ENCODE peak calls at places on chromosomes 6 and 20, in nine cellular contexts. Q is MM.1S; B is psoas muscle; U is right lobe of liver; A is breast epithelium; M is effector memory CD4-positive, alpha-beta T cell; G is heart right ventricle; F is right atrium auricular region; E is adipocyte. O is an unnamed sample.
A peak's percentile ranks its signal among the peaks of the same experiment; 100 is the strongest.

GRCh38 chr6:157586476-157587126 is 205.6 kb downstream of the ZDHHC14 start:
- DNase-seq in E (no peak), F (no peak), Q (no peak), M (no peak), G (no peak), B (no peak), U (no peak), A (no peak), O (no peak)

GRCh38 chr6:31446481-31446880 is 43.1 kb downstream of the MICA start:
- DNase-seq in A (no peak), G (no peak), E (peak; percentile 46), F (no peak), B (no peak), U (no peak), Q (no peak), M (no peak), O (no peak)

GRCh38 chr6:145731432-145731831 is 3.9 kb downstream of the EPM2A start:
- DNase-seq in E (no peak), F (no peak), Q (no peak), U (no peak), B (no peak), A (no peak), M (no peak), G (no peak), O (no peak)

GRCh38 chr6:148448371-148449010 is 105.9 kb downstream of the SASH1 start:
- DNase-seq in F (no peak), A (no peak), U (no peak), Q (no peak), E (no peak), B (no peak), G (no peak), M (no peak), O (no peak)

GRCh38 chr6:138824482-138825134 is 28.7 kb downstream of the ECT2L start:
- DNase-seq in F (no peak), G (no peak), Q (no peak), M (no peak), A (no peak), U (no peak), B (no peak), E (no peak), O (no peak)

GRCh38 chr6:78701407-78701806 is 165.9 kb upstream of the IRAK1BP1 start:
- DNase-seq in U (no peak), B (no peak), M (no peak), E (peak; percentile 6), G (no peak), Q (no peak), A (no peak), F (no peak), O (no peak)

GRCh38 chr6:72770959-72771358 is 149.1 kb downstream of the KCNQ5 start:
- DNase-seq in B (no peak), E (no peak), F (no peak), A (no peak), M (no peak), G (no peak), Q (no peak), U (no peak), O (no peak)

GRCh38 chr6:148608211-148608951 is 138.4 kb upstream of the UST start:
- DNase-seq in A (no peak), U (no peak), F (no peak), B (no peak), Q (no peak), E (no peak), G (no peak), M (no peak), O (no peak)

GRCh38 chr6:108948252-108948651 is 100.0 kb downstream of the ARMC2 start:
- DNase-seq in E (peak; percentile 36), M (no peak), U (no peak), B (no peak), F (no peak), Q (no peak), G (no peak), A (peak; percentile 55), O (no peak)

GRCh38 chr6:161128680-161129196 is 137.2 kb downstream of the MAP3K4 start:
- DNase-seq in B (no peak), G (no peak), U (no peak), F (no peak), A (no peak), M (peak; percentile 22), E (no peak), Q (no peak), O (no peak)

GRCh38 chr20:1802385-1803215 is 92.6 kb upstream of the SIRPA start:
- DNase-seq in F (peak; percentile 81), E (peak; percentile 83), G (peak; percentile 69), Q (peak; percentile 64), U (peak; percentile 61), A (no peak), B (peak; percentile 65), M (no peak), O (no peak)

DNA sequence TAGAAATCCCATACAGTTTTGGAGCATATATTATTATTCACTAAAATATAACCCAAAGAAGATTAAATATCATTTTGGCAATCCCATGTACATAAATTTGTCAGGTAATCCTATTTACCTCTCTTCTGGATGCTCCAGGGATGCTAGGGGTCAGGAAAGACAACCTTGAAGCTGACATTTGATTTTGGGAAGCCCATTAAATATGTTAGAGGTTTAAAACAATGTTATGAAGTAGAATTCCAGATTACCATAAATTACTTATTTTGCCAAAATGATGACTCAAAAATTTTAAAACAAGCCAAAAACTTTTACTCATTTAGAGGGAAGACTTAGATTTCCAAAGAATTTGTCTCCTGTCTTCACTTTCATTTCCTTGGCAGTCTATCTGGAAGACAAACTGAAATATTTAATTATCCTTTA is 9.2 kb upstream of the IL22RA2 start:
- DNase-seq in Q (no peak), F (no peak), U (no peak), M (no peak), G (no peak), B (no peak), E (no peak), A (no peak), O (no peak)
- H3K9me3 ChIP-seq in Q (no peaks in the 10 kb centered on the region), F (no peaks in the 10 kb centered on the region), U (peaks cover 16% of the 10 kb centered on the region), M (no peaks in the 10 kb centered on the region), G (peaks cover 3% of the 10 kb centered on the region), B (peaks cover 38% of the 10 kb centered on the region), E (peaks cover 53% of the 10 kb centered on the region), A (peaks cover 39% of the 10 kb centered on the region), O (no peaks in the 10 kb centered on the region)

DNA sequence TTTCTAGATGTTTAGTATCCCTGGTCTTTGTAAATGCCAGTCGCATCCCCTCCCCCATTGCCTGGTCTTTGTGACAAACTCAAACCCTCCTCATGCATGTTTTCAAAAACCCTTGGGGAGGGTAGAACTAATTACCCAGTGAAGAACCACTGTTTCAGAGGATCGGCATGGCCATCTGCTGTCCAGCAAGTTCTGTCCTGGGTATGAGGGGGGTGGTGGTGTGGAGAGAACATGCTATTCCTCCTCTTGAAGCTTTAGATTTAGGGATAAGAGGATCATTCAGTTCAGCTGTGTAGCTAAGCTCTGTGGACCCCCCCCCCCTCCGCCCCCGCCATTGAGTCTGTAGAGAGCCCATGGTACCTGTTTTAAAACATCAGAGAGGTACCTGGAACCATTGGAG is 5.6 kb downstream of the BRPF3 start:
- DNase-seq in F (no peak), M (no peak), E (no peak), G (no peak), Q (no peak), B (no peak), U (no peak), A (no peak), O (no peak)
- H3K9me3 ChIP-seq in F (no peaks in the 10 kb centered on the region), M (no peaks in the 10 kb centered on the region), E (no peaks in the 10 kb centered on the region), G (no peaks in the 10 kb centered on the region), Q (no peaks in the 10 kb centered on the region), B (no peaks in the 10 kb centered on the region), U (no peaks in the 10 kb centered on the region), A (no peaks in the 10 kb centered on the region), O (no peaks in the 10 kb centered on the region)

DNA sequence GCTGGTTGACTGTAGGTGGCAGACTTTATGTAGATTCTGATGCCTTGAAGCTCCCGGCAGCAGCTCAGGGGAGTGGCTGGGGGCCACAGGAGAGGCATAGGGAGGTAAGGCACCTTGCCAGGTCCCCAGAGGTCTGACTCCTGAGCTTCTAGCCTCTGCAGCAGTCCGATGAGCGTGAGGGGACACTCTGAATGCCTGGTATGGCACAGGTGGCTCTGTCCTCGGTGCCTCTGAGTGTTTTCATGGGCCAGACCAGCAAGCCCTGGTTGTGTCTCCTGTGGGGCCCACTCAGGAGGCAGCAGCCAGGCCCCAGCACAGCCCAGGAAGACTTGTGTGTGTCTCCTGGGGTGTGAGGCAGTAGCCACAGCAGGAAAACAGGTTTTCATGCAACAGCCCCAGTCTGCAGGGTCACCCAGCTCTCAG is 39.7 kb upstream of the IRF4 start:
- DNase-seq in G (no peak), B (no peak), M (no peak), Q (no peak), U (no peak), F (no peak), A (no peak), E (no peak), O (no peak)
- H3K9me3 ChIP-seq in G (no peaks in the 10 kb centered on the region), B (no peaks in the 10 kb centered on the region), M (no peaks in the 10 kb centered on the region), Q (no peaks in the 10 kb centered on the region), U (no peaks in the 10 kb centered on the region), F (no peaks in the 10 kb centered on the region), A (no peaks in the 10 kb centered on the region), E (no peaks in the 10 kb centered on the region), O (no peaks in the 10 kb centered on the region)

GRCh38 chr20:55522296-55522815 is 483.0 kb downstream of the CBLN4 start:
- DNase-seq in E (no peak), A (no peak), Q (no peak), U (no peak), F (no peak), B (no peak), M (no peak), G (no peak), O (no peak)
- H3K9me3 ChIP-seq in E (peaks cover 4% of the 10 kb centered on the region), A (no peaks in the 10 kb centered on the region), Q (no peaks in the 10 kb centered on the region), U (no peaks in the 10 kb centered on the region), F (no peaks in the 10 kb centered on the region), B (no peaks in the 10 kb centered on the region), M (no peaks in the 10 kb centered on the region), G (no peaks in the 10 kb centered on the region), O (no peaks in the 10 kb centered on the region)

GRCh38 chr6:99611148-99611547 is 4.5 kb downstream of the PRDM13 start:
- DNase-seq in A (no peak), G (no peak), E (no peak), F (no peak), M (no peak), Q (no peak), B (no peak), U (no peak), O (no peak)
- H3K9me3 ChIP-seq in A (no peaks in the 10 kb centered on the region), G (no peaks in the 10 kb centered on the region), E (peaks cover 2% of the 10 kb centered on the region), F (no peaks in the 10 kb centered on the region), M (no peaks in the 10 kb centered on the region), Q (no peaks in the 10 kb centered on the region), B (no peaks in the 10 kb centered on the region), U (no peaks in the 10 kb centered on the region), O (no peaks in the 10 kb centered on the region)

GRCh38 chr20:29873946-29874345 is 1383.5 kb upstream of the DEFB115 start:
- DNase-seq in A (no peak), E (peak; percentile 59), Q (peak; percentile 33), U (peak; percentile 63), M (no peak), F (peak; percentile 59), G (no peak), B (peak; percentile 32), O (no peak)
- H3K9me3 ChIP-seq in A (peaks cover 55% of the 10 kb centered on the region), E (peaks cover 8% of the 10 kb centered on the region), Q (no peaks in the 10 kb centered on the region), U (no peaks in the 10 kb centered on the region), M (no peaks in the 10 kb centered on the region), F (no peaks in the 10 kb centered on the region), G (no peaks in the 10 kb centered on the region), B (no peaks in the 10 kb centered on the region), O (peaks cover 6% of the 10 kb centered on the region)